ENCODE peak calls at places on chromosomes 13 and 19, in ten cellular contexts. K is neural crest cell; Y is AG04449; I is HT-29; M is Kasumi-1; Z is hepatic stellate cell; T is stimulated activated CD4-positive, alpha-beta T cell treated with anti-CD3 and anti-CD28 coated beads, Interleukin-1b, Interleukin-23, amount 100 ng/mL, for 1 hour; F is activated T-helper 1 cell treated with Interleukin-2 at 50 U/mL for 16 hours; N is NCI-H1930; D is NCI-H2081 treated with DMSO at 0.1 percent for 48 hours. X is an unnamed sample.
A peak's percentile ranks its signal among the peaks of the same experiment; 100 is the strongest.

GRCh38 chr13:110705826-110706569 is at the start of gene CARS2:
- DNase-seq in K (peak; percentile 90), Y (peak; percentile 54), I (peak; percentile 99), M (peak; percentile 93), Z (peak; percentile 92), T (peak; percentile 82), F (peak; percentile 89), N (peak; percentile 98), D (peak; percentile 89), X (peak; percentile 95)

GRCh38 chr19:8698433-8699063 is at the start of gene ACTL9:
- DNase-seq in K (no peak), Y (no peak), I (no peak), M (no peak), Z (no peak), T (no peak), F (no peak), N (no peak), D (no peak), X (no peak)

GRCh38 chr19:18428837-18429674 is 8.9 kb downstream of the ISYNA1 start:
- DNase-seq in K (peak; percentile 81), Y (no peak), I (peak; percentile 58), M (no peak), Z (peak; percentile 94), T (peak; percentile 56), F (peak; percentile 75), N (peak; percentile 76), D (no peak), X (peak; percentile 69)

GRCh38 chr19:58356971-58357797 is 3.9 kb upstream of the A1BG start:
- DNase-seq in K (no peak), Y (no peak), I (no peak), M (no peak), Z (peak; percentile 53), T (no peak), F (no peak), N (no peak), D (no peak), X (no peak)

GRCh38 chr19:19528721-19529490 is at the start of gene YJEFN3:
- DNase-seq in K (no peak), Y (no peak), I (no peak), M (no peak), Z (peak; percentile 84), T (no peak), F (no peak), N (no peak), D (no peak), X (no peak)

GRCh38 chr19:14871619-14872230 is 14.2 kb downstream of the OR7A17 start:
- DNase-seq in K (no peak), Y (no peak), I (peak; percentile 13), M (peak; percentile 58), Z (peak; percentile 8), T (no peak), F (no peak), N (no peak), D (no peak), X (no peak)

GRCh38 chr13:23848639-23849282 is 40.4 kb downstream of the MIPEP start:
- DNase-seq in K (no peak), Y (no peak), I (no peak), M (peak; percentile 38), Z (no peak), T (no peak), F (no peak), N (no peak), D (no peak), X (no peak)

GRCh38 chr19:6457958-6458694 is 1.5 kb downstream of the SLC25A23 start:
- DNase-seq in K (no peak), Y (no peak), I (no peak), M (no peak), Z (peak; percentile 55), T (no peak), F (no peak), N (no peak), D (no peak), X (no peak)

GRCh38 chr13:46795321-46795720 is 1.6 kb downstream of the ESD start:
- DNase-seq in K (no peak), Y (no peak), I (no peak), M (no peak), Z (no peak), T (no peak), F (no peak), N (no peak), D (no peak), X (no peak)

GRCh38 chr19:16608290-16608704 is 19.7 kb downstream of the MED26 start:
- DNase-seq in K (no peak), Y (peak; percentile 57), I (no peak), M (peak; percentile 20), Z (peak; percentile 58), T (no peak), F (no peak), N (no peak), D (no peak), X (no peak)

GRCh38 chr19:35460608-35461007 is 12.6 kb downstream of the FFAR2 start:
- DNase-seq in K (no peak), Y (no peak), I (no peak), M (peak; percentile 25), Z (no peak), T (no peak), F (no peak), N (no peak), D (no peak), X (no peak)

GRCh38 chr19:29287061-29287460 is 74.1 kb upstream of the UQCRFS1 start:
- DNase-seq in K (no peak), Y (no peak), I (no peak), M (no peak), Z (no peak), T (no peak), F (no peak), N (no peak), D (no peak), X (peak; percentile 87)

GRCh38 chr19:3048190-3048533 is 14.1 kb downstream of the TLE5 start:
- DNase-seq in K (no peak), Y (no peak), I (no peak), M (no peak), Z (no peak), T (no peak), F (no peak), N (no peak), D (no peak), X (no peak)